ENCODE peak calls at places on chromosomes 2 and 18, in four cellular contexts. One of them, this sample, is unnamed.

GRCh38 chr2:105873281-105873680 is 128.6 kb downstream of the NCK2 start:
- DNase-seq in putamen: no peak
- DNase-seq in stomach: no peak
- DNase-seq in EL: no peak
- DNase-seq in this sample: no peak

GRCh38 chr2:70005752-70006446 is 44.5 kb upstream of the ASPRV1 start:
- DNase-seq in putamen: no peak
- DNase-seq in stomach: no peak
- DNase-seq in EL: no peak
- DNase-seq in this sample: peak

GRCh38 chr2:234951386-234952269 is at the start of gene SH3BP4:
- DNase-seq in putamen: peak
- DNase-seq in stomach: peak
- DNase-seq in EL: peak
- DNase-seq in this sample: peak

GRCh38 chr18:28178720-28179119 is 1.8 kb upstream of the CDH2 start:
- DNase-seq in putamen: no peak
- DNase-seq in stomach: no peak
- DNase-seq in EL: peak
- DNase-seq in this sample: no peak

GRCh38 chr2:233384017-233384416 is 29.7 kb downstream of the DGKD start:
- DNase-seq in putamen: no peak
- DNase-seq in stomach: no peak
- DNase-seq in EL: no peak
- DNase-seq in this sample: peak

GRCh38 chr2:112597537-112598322 is 13.3 kb downstream of the CHCHD5 start:
- DNase-seq in putamen: no peak
- DNase-seq in stomach: no peak
- DNase-seq in EL: no peak
- DNase-seq in this sample: no peak

GRCh38 chr2:186659383-186659782 is 34.5 kb upstream of the FAM171B start:
- DNase-seq in putamen: no peak
- DNase-seq in stomach: no peak
- DNase-seq in EL: no peak
- DNase-seq in this sample: no peak

GRCh38 chr2:67670704-67671300 is 273.7 kb downstream of the ETAA1 start:
- DNase-seq in putamen: no peak
- DNase-seq in stomach: no peak
- DNase-seq in EL: no peak
- DNase-seq in this sample: no peak

GRCh38 chr2:14756122-14756541 is 123.6 kb downstream of the LRATD1 start:
- DNase-seq in putamen: no peak
- DNase-seq in stomach: no peak
- DNase-seq in EL: peak
- DNase-seq in this sample: no peak

GRCh38 chr2:234405472-234405871 is 91.4 kb downstream of the ARL4C start:
- DNase-seq in putamen: no peak
- DNase-seq in stomach: no peak
- DNase-seq in EL: no peak
- DNase-seq in this sample: no peak

GRCh38 chr2:72994991-72995380 is 76.5 kb downstream of the SFXN5 start:
- DNase-seq in putamen: no peak
- DNase-seq in stomach: no peak
- DNase-seq in EL: no peak
- DNase-seq in this sample: no peak

GRCh38 chr2:118539290-118539689 is 308.2 kb downstream of the EN1 start:
- DNase-seq in putamen: no peak
- DNase-seq in stomach: no peak
- DNase-seq in EL: peak
- DNase-seq in this sample: no peak

GRCh38 chr2:210955591-210955990 is 399.2 kb downstream of the CPS1 start:
- DNase-seq in putamen: no peak
- DNase-seq in stomach: no peak
- DNase-seq in EL: peak
- DNase-seq in this sample: no peak

GRCh38 chr2:230155359-230155758 is 64.4 kb downstream of the SP110 start:
- DNase-seq in putamen: no peak
- DNase-seq in stomach: no peak
- DNase-seq in EL: no peak
- DNase-seq in this sample: no peak

GRCh38 chr18:76489081-76489480 is 6.0 kb downstream of the ZNF516 start:
- DNase-seq in putamen: no peak
- DNase-seq in stomach: no peak
- DNase-seq in EL: no peak
- DNase-seq in this sample: no peak

GRCh38 chr2:237240252-237240651 is 154.6 kb downstream of the COPS8 start:
- DNase-seq in putamen: no peak
- DNase-seq in stomach: no peak
- DNase-seq in EL: no peak
- DNase-seq in this sample: no peak

GRCh38 chr18:31574359-31574758 is 17.3 kb upstream of the TTR start:
- DNase-seq in putamen: no peak
- DNase-seq in stomach: no peak
- DNase-seq in EL: no peak
- DNase-seq in this sample: no peak

GRCh38 chr2:215419113-215419512 is 16.8 kb downstream of the FN1 start:
- DNase-seq in putamen: no peak
- DNase-seq in stomach: no peak
- DNase-seq in EL: no peak
- DNase-seq in this sample: no peak

GRCh38 chr2:125656190-125656589 is 999.8 kb upstream of the GYPC start:
- DNase-seq in putamen: no peak
- DNase-seq in stomach: no peak
- DNase-seq in EL: no peak
- DNase-seq in this sample: no peak

GRCh38 chr2:1750935-1751767 is 6.8 kb upstream of the PXDN start:
- DNase-seq in putamen: peak
- DNase-seq in stomach: peak
- DNase-seq in EL: peak
- DNase-seq in this sample: peak

GRCh38 chr18:24725644-24726043 is 265.2 kb downstream of the HRH4 start:
- DNase-seq in putamen: no peak
- DNase-seq in stomach: no peak
- DNase-seq in EL: no peak
- DNase-seq in this sample: no peak

GRCh38 chr2:203492965-203493364 is 42.1 kb downstream of the RAPH1 start:
- DNase-seq in putamen: no peak
- DNase-seq in stomach: no peak
- DNase-seq in EL: no peak
- DNase-seq in this sample: no peak

GRCh38 chr2:29443627-29444026 is 328.4 kb downstream of the CLIP4 start:
- DNase-seq in putamen: no peak
- DNase-seq in stomach: no peak
- DNase-seq in EL: peak
- DNase-seq in this sample: no peak

This sample was measured in left lobe of liver.